ENCODE peak calls at places on chromosomes 6 and 20, in four cellular contexts. B is KG1; F is activated CD8-positive, alpha-beta memory T cell treated with anti-CD3 and anti-CD28 coated beads for 4 hours; S is SW480. V is an unnamed sample.

GRCh38 chr6:26309731-26310142 is 55.3 kb upstream of the BTN3A2 start:
- DNase-seq in S (peak; percentile 83), F (no peak), B (no peak), V (no peak)

GRCh38 chr6:117600008-117600743 is 2.1 kb downstream of the GOPC start:
- DNase-seq in F (no peak), B (no peak), S (no peak), V (no peak)

GRCh38 chr6:156045416-156045815 is 589.8 kb upstream of the NOX3 start:
- DNase-seq in F (no peak), B (no peak), S (no peak), V (no peak)

GRCh38 chr6:131023834-131024504 is 39.1 kb downstream of the EPB41L2 start:
- DNase-seq in S (peak; percentile 11), F (no peak), B (no peak), V (no peak)

GRCh38 chr6:108989700-108990099 is 104.9 kb downstream of the SESN1 start:
- DNase-seq in S (no peak), B (no peak), F (no peak), V (no peak)

GRCh38 chr6:159125977-159126376 is 43.2 kb upstream of the FNDC1 start:
- DNase-seq in S (no peak), F (no peak), B (no peak), V (no peak)

GRCh38 chr6:142294681-142295080 is 7.1 kb upstream of the ADGRG6 start:
- DNase-seq in S (no peak), F (no peak), B (peak; percentile 14), V (no peak)

GRCh38 chr6:139882234-139882633 is 507.8 kb upstream of the CITED2 start:
- DNase-seq in S (no peak), B (no peak), F (no peak), V (no peak)

GRCh38 chr6:157606516-157606915 is 216.5 kb upstream of the SNX9 start:
- DNase-seq in B (no peak), S (no peak), F (no peak), V (no peak)

GRCh38 chr6:3421763-3422456 is 34.9 kb downstream of the SLC22A23 start:
- DNase-seq in S (no peak), F (no peak), B (no peak), V (peak; percentile 61)

GRCh38 chr6:131854803-131855202 is 47.0 kb downstream of the ENPP1 start:
- DNase-seq in F (no peak), B (no peak), S (no peak), V (no peak)

GRCh38 chr20:44615876-44616603 is 33.7 kb downstream of the PKIG start:
- DNase-seq in S (no peak), F (no peak), B (no peak), V (no peak)

GRCh38 chr6:144652292-144652891 is 367.3 kb downstream of the UTRN start:
- DNase-seq in S (no peak), F (no peak), B (no peak), V (no peak)

GRCh38 chr6:14722704-14723103 is 523.2 kb upstream of the JARID2 start:
- DNase-seq in F (no peak), B (no peak), S (no peak), V (no peak)

GRCh38 chr6:48994811-48995210 is 468.2 kb downstream of the MMUT start:
- DNase-seq in F (no peak), S (no peak), B (no peak), V (no peak)

GRCh38 chr6:47265971-47266370 is 43.7 kb downstream of the TNFRSF21 start:
- DNase-seq in B (no peak), S (no peak), F (no peak), V (no peak)

GRCh38 chr20:48620486-48621255 is 207.1 kb downstream of the PREX1 start:
- DNase-seq in B (peak; percentile 47), S (peak; percentile 91), F (peak; percentile 19), V (peak; percentile 62)

GRCh38 chr6:82118150-82118562 is 129.4 kb downstream of the IBTK start:
- DNase-seq in F (no peak), B (peak; percentile 8), S (no peak), V (no peak)

GRCh38 chr6:37917568-37917967 is 98.0 kb downstream of the ZFAND3 start:
- DNase-seq in S (no peak), B (no peak), F (no peak), V (no peak)

GRCh38 chr20:10169752-10170151 is 48.9 kb upstream of the SNAP25 start:
- DNase-seq in B (no peak), S (no peak), F (no peak), V (no peak)

GRCh38 chr6:18323935-18324707 is 59.8 kb upstream of the DEK start:
- DNase-seq in F (no peak), B (no peak), S (peak; percentile 52), V (peak; percentile 80)

GRCh38 chr6:150373260-150373701 is 4.5 kb downstream of the IYD start:
- DNase-seq in B (no peak), S (no peak), F (no peak), V (no peak)

GRCh38 chr6:28335564-28336283 is at the start of gene ZSCAN31:
- DNase-seq in F (peak; percentile 63), S (peak; percentile 95), B (peak; percentile 80), V (peak; percentile 99)

GRCh38 chr6:48826884-48827701 is 636.0 kb downstream of the MMUT start:
- DNase-seq in B (no peak), F (no peak), S (peak; percentile 42), V (no peak)

GRCh38 chr20:38275815-38276550 is 15.4 kb upstream of the KIAA1755 start:
- DNase-seq in F (no peak), S (peak; percentile 43), B (peak; percentile 4), V (no peak)

GRCh38 chr6:6236730-6237469 is 83.6 kb downstream of the F13A1 start:
- DNase-seq in B (no peak), S (peak; percentile 23), F (no peak), V (no peak)

GRCh38 chr6:153034139-153034538 is 31.6 kb upstream of the MTRF1L start:
- DNase-seq in F (no peak), B (no peak), S (no peak), V (no peak)

GRCh38 chr6:135182993-135183531 is 2.0 kb downstream of the MYB start:
- DNase-seq in S (peak; percentile 5), B (peak; percentile 31), F (peak; percentile 45), V (no peak)

V was measured in NCI-H2227 treated with DMSO at 0.1 percent for 48 hours.